ENCODE peak calls at places on chromosomes 5 and 9, in four cellular contexts. A, F, Z and Y are unnamed samples.

GRCh38 chr9:14455243-14455642 is 141.3 kb upstream of the NFIB start:
- DNase-seq in A (no peak), Z (no peak), F (no peak), Y (no peak)

GRCh38 chr9:21782207-21782606 is 20.2 kb upstream of the MTAP start:
- DNase-seq in A (no peak), Z (no peak), F (no peak), Y (no peak)

GRCh38 chr5:1281038-1281882 is 13.6 kb downstream of the TERT start:
- DNase-seq in A (no peak), F (no peak), Z (no peak), Y (no peak)

GRCh38 chr5:135604046-135604445 is 25.3 kb upstream of the CXCL14 start:
- DNase-seq in F (no peak), Z (no peak), A (no peak), Y (no peak)

GRCh38 chr5:59368951-59369350 is 524.6 kb downstream of the PDE4D start:
- DNase-seq in F (no peak), A (no peak), Z (no peak), Y (no peak)

GRCh38 chr9:121322737-121323448 is 47.2 kb downstream of the STOM start:
- DNase-seq in Z (no peak), A (no peak), F (no peak), Y (no peak)

GRCh38 chr5:159764283-159764927 is 151.9 kb upstream of the ADRA1B start:
- DNase-seq in A (no peak), Z (no peak), F (no peak), Y (no peak)

GRCh38 chr5:132470596-132470995 is 20.0 kb downstream of the IRF1 start:
- DNase-seq in Z (no peak), A (no peak), F (no peak), Y (no peak)

GRCh38 chr5:135208555-135209494 is 174.8 kb upstream of the PITX1 start:
- DNase-seq in Z (no peak), F (peak; percentile 60), A (peak; percentile 79), Y (peak; percentile 39)

GRCh38 chr9:23850242-23851023 is 24.4 kb upstream of the ELAVL2 start:
- DNase-seq in F (no peak), Z (no peak), A (no peak), Y (peak; percentile 61)

GRCh38 chr5:107092695-107093094 is 578.0 kb downstream of the EFNA5 start:
- DNase-seq in A (no peak), F (no peak), Z (no peak), Y (no peak)

GRCh38 chr9:114501786-114502682 is 3.2 kb downstream of the WHRN start:
- DNase-seq in Z (peak; percentile 46), A (peak; percentile 48), F (peak; percentile 30), Y (peak; percentile 57)

GRCh38 chr9:93252116-93252780 is 68.3 kb downstream of the WNK2 start:
- DNase-seq in A (no peak), Z (no peak), F (no peak), Y (no peak)

GRCh38 chr5:171571663-171572062 is 152.2 kb downstream of the FGF18 start:
- DNase-seq in Z (no peak), A (no peak), F (peak; percentile 25), Y (no peak)

GRCh38 chr9:131276107-131276888 is at the start of gene FAM78A:
- DNase-seq in A (no peak), F (no peak), Z (no peak), Y (no peak)

GRCh38 chr5:96752341-96753016 is 55.3 kb downstream of the ERAP1 start:
- DNase-seq in F (peak; percentile 63), Z (peak; percentile 48), A (peak; percentile 65), Y (no peak)

GRCh38 chr9:7907636-7908195 is 108.1 kb upstream of the DMAC1 start:
- DNase-seq in A (no peak), Z (no peak), F (no peak), Y (no peak)

GRCh38 chr5:69300537-69301203 is 31.9 kb downstream of the CCDC125 start:
- DNase-seq in F (no peak), Z (peak; percentile 50), A (no peak), Y (no peak)

GRCh38 chr5:91474201-91474600 is 91.1 kb upstream of the ARRDC3 start:
- DNase-seq in F (no peak), A (no peak), Z (no peak), Y (no peak)

GRCh38 chr5:78320461-78320860 is 26.0 kb upstream of the AP3B1 start:
- DNase-seq in A (peak; percentile 15), Z (no peak), F (peak; percentile 33), Y (no peak)

GRCh38 chr9:93247892-93248291 is 64.0 kb downstream of the WNK2 start:
- DNase-seq in F (no peak), Z (no peak), A (no peak), Y (no peak)

GRCh38 chr5:149936700-149937091 is 7.9 kb downstream of the PDE6A start:
- DNase-seq in F (no peak), A (no peak), Z (no peak), Y (no peak)

GRCh38 chr9:134317431-134318414 is 8.5 kb upstream of the RXRA start:
- DNase-seq in F (no peak), A (no peak), Z (peak; percentile 39), Y (no peak)

GRCh38 chr9:98796364-98797101 is at the start of gene ANKS6:
- DNase-seq in A (peak; percentile 33), F (peak; percentile 71), Z (peak; percentile 94), Y (no peak)

GRCh38 chr5:20601678-20602100 is 613.7 kb upstream of the CDH18 start:
- DNase-seq in F (peak; percentile 48), Z (no peak), A (no peak), Y (peak; percentile 69)

GRCh38 chr9:98517710-98518109 is 191.0 kb downstream of the GABBR2 start:
- DNase-seq in Z (peak; percentile 34), A (no peak), F (peak; percentile 24), Y (no peak)

GRCh38 chr5:465591-466403 is 22.8 kb downstream of the EXOC3 start:
- DNase-seq in A (no peak), F (no peak), Z (no peak), Y (no peak)

GRCh38 chr9:131667576-131667975 is 72.3 kb downstream of the RAPGEF1 start:
- DNase-seq in F (no peak), A (no peak), Z (no peak), Y (no peak)

GRCh38 chr5:155628346-155628745 is 614.8 kb downstream of the KIF4B start:
- DNase-seq in A (peak; percentile 1), F (no peak), Z (no peak), Y (no peak)

DNA sequence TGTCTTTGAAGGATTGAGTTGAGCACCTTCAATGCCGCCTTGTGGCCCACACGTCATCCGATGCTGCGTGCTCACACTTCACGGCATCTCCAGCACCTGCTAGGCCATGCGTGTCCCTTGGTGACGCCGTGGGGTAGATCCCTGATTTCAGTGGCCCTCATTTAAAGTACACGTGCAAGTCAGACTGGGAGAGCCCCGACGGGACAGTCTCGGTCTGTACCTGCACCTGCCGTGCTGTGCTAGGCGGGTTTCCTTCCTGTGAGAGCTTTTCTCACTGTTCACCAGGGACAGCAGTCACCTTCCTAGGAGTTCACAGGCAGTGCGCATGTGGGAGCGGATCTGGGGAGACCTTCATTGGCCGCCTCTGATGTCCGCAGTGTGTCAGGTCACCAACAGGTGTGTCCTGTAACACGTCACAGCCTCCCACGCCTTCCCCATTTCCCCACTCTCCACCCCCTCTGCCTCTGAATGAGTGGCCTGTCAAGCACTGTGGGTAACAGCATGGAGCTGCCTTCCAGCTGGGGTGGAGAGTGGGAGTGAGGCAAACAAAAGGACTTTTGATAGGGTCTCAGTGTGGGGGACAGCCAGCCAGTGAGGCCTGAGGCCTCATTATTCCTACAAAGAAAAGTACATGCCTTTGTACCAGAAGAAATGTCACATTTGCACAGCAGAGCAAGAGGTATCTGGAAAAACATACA is 236.4 kb downstream of the FANCC start:
- DNase-seq in Z (no peak), A (no peak), F (no peak), Y (no peak)
- TF ChIP-seq RNF2 in Z (no peak), A (no peak), F (no peak), Y (no peak)

DNA sequence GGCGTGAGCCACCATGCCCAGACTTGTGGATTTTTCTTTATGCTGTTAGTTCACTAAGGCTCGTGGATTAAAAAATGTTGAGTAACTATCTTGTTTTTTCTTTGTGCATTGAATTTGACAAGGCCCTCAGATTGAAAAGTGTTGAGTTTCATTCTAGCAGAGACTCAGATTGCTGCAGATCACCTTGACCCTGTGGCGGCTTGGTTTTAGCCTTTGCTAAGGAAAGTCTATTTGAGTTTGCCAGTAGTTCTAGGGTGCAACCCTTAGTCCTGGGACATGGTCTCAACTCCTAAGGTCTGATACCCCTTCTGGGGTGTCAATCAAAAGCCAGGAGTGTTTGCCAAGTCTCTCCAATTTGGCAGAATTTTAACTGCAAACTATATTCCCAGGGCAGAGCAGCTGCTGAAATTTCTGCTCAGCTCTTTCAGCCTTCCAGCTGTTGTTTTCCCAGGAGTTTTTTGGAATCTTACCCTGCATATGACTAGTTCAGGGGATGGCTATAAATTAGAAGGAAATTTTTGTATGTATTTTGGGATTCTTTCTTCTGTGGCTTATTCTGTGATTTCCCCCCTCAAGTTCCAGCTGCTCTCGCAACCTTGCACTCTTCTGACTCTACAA is 84.3 kb upstream of the HAND1 start:
- DNase-seq in A (no peak), F (no peak), Z (no peak), Y (no peak)
- TF ChIP-seq JUN in A (no peak), F (no peak), Z (no peak), Y (no peak)

GRCh38 chr5:118327389-118327788 is 661.0 kb downstream of the DTWD2 start:
- DNase-seq in A (no peak), F (no peak), Z (no peak), Y (no peak)

GRCh38 chr5:118326496-118327045 is 661.8 kb downstream of the DTWD2 start:
- DNase-seq in Z (no peak), A (no peak), F (no peak), Y (no peak)
- TF ChIP-seq RNF2 in Z (no peak), A (no peak), F (no peak), Y (no peak)

GRCh38 chr5:74400067-74400466 is 240.5 kb downstream of the ENC1 start:
- DNase-seq in Z (no peak), F (no peak), A (no peak), Y (no peak)
- TF ChIP-seq JUN in Z (no peak), F (no peak), A (no peak), Y (no peak)

DNA sequence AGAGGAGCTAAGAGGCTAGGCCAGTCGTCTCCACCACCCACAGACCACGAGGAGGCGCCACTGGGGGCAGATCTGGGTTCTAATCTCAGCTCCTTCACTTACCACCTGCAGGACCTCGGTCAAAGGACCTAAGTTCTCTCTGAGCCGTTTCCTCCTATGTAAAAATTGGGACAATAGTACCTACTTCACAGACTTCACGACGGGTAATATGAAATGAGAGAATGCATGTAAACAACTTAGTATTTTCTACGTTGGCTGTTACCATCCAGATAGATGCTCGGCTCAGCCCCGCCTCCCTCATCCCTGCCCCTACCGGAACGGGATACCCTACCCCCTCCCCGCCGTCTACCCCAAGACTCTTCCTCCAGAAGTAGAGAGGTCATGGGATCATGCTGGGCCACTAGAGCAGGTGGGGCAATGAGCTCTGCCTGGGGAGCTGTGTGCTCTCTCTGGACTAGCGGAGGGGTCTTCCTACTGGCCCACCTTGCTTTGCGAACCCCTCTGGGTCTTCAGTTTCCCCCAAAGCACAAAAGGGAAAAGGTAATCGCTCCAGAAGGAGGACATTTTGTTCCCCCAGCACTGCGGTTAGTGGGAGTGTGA is 541 bp downstream of the GNPDA1 start:
- DNase-seq in Z (peak; percentile 55), F (peak; percentile 71), A (peak; percentile 9), Y (peak; percentile 31)
- TF ChIP-seq RNF2 in Z (no peak), F (no peak), A (no peak), Y (no peak)

GRCh38 chr9:125337282-125337681 is 75.7 kb downstream of the GAPVD1 start:
- DNase-seq in A (no peak), F (peak; percentile 18), Z (no peak), Y (no peak)
- TF ChIP-seq JUN in A (no peak), F (no peak), Z (no peak), Y (no peak)